ENCODE peak calls at places on chromosome 9, in five cellular contexts. C is PC-3, J is GM23248, O is OCI-LY7, Q is neural progenitor cell. G is an unnamed sample.

GRCh38 chr9:107731115-107731762 is 241.7 kb upstream of the KLF4 start:
- DNase-seq in C (no peak), J (no peak), O (no peak), Q (no peak), G (no peak)

GRCh38 chr9:104993291-104993963 is 65.5 kb upstream of the ABCA1 start:
- DNase-seq in C (no peak), J (peak), O (no peak), Q (peak), G (no peak)

GRCh38 chr9:31740705-31741104 is 643.7 kb upstream of the ACO1 start:
- DNase-seq in C (no peak), J (no peak), O (no peak), Q (no peak), G (no peak)

GRCh38 chr9:33179298-33179697 is 12.2 kb upstream of the B4GALT1 start:
- DNase-seq in C (no peak), J (no peak), O (no peak), Q (no peak), G (peak)

GRCh38 chr9:71937070-71937625 is 25.7 kb downstream of the C9orf85 start:
- DNase-seq in C (no peak), J (no peak), O (no peak), Q (no peak), G (no peak)

GRCh38 chr9:130701059-130702022 is 7.8 kb downstream of the EXOSC2 start:
- DNase-seq in C (peak), J (peak), O (peak), Q (peak), G (peak)

GRCh38 chr9:38316166-38316765 is 76.2 kb upstream of the ALDH1B1 start:
- DNase-seq in C (no peak), J (no peak), O (no peak), Q (no peak), G (no peak)

GRCh38 chr9:5230554-5230953 is 665 bp upstream of the INSL4 start:
- DNase-seq in C (peak), J (no peak), O (no peak), Q (no peak), G (no peak)

GRCh38 chr9:114472765-114473446 is 32.4 kb downstream of the WHRN start:
- DNase-seq in C (no peak), J (no peak), O (no peak), Q (no peak), G (no peak)

GRCh38 chr9:25117791-25118190 is 560.5 kb downstream of the TUSC1 start:
- DNase-seq in C (no peak), J (no peak), O (no peak), Q (peak), G (no peak)

GRCh38 chr9:2723666-2724065 is 6.4 kb downstream of the KCNV2 start:
- DNase-seq in C (no peak), J (no peak), O (no peak), Q (no peak), G (no peak)

GRCh38 chr9:136686794-136687711 is at the start of gene AGPAT2:
- DNase-seq in C (peak), J (peak), O (peak), Q (peak), G (no peak)

GRCh38 chr9:131422241-131422792 is 28.4 kb downstream of the PRRC2B start:
- DNase-seq in C (peak), J (peak), O (no peak), Q (no peak), G (no peak)

GRCh38 chr9:106758911-106759310 is 104.1 kb upstream of the ZNF462 start:
- DNase-seq in C (peak), J (no peak), O (no peak), Q (no peak), G (peak)

GRCh38 chr9:130198501-130199179 is 26.4 kb downstream of the NCS1 start:
- DNase-seq in C (no peak), J (no peak), O (no peak), Q (no peak), G (no peak)

GRCh38 chr9:106755727-106756126 is 107.2 kb upstream of the ZNF462 start:
- DNase-seq in C (no peak), J (no peak), O (no peak), Q (no peak), G (no peak)

GRCh38 chr9:127763918-127764384 is 14.5 kb downstream of the SH2D3C start:
- DNase-seq in C (no peak), J (peak), O (peak), Q (peak), G (no peak)

GRCh38 chr9:111187376-111187775 is 142.6 kb downstream of the OR2K2 start:
- DNase-seq in C (no peak), J (peak), O (no peak), Q (no peak), G (no peak)
- TF ChIP-seq EZH2phosphoT487 in C (no peak), J (no peak), O (no peak), Q (no peak), G (no peak)

DNA sequence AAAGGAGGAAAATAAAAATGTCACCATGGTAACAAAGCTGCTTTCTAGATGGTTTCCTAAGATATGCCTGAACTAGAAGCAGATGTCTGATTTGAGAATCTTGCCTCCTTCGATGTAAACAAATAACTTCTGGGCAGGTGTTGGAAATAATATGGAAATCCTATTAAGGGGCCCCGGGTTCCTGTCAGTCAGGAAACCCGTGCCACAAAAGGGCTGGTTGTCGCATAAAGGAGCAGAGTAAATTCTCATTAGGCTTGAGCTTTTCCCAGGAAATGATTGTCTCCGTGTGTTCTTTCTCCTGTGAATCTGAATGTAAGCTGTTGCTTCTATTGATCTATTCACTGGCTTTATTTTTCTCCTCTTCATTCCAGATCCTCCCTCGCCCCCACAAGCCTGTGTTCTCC is 90.8 kb downstream of the TLE4 start:
- DNase-seq in C (no peak), J (peak), O (no peak), Q (peak), G (no peak)
- TF ChIP-seq EZH2phosphoT487 in C (no peak), J (no peak), O (no peak), Q (peak), G (no peak)

DNA sequence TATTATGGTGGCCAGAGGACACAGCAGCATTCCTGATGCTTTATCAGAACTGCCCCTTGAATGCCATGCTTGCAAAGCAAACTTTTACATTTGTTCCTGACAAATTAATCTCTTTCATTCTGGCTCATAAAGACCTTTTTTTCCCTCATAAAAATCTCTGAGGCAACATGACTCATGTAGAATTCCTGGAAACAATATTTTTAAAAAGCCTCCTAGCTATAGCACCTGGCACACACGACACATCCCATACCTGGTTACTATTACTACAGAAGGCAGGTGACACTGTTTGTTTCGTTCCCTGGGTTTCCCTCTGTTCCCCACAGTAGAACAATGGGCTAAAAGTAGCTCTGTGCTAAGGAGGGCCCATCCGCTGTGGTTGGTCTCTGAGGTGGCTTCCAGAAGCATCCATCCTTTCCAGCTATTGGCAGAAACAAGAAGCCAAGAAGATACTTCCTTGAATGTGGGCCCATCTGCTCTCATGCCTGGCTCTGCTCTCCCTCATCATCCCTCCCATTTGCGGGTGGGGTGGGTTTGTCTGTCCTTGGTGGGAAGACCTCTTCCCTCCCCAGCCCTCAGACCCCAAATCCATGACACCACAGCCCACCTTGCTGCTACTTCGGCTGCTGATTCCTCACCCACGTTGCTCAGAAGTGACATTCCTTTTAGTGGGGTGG is 59.1 kb downstream of the GALNT12 start:
- DNase-seq in C (peak), J (peak), O (no peak), Q (no peak), G (no peak)
- TF ChIP-seq EZH2phosphoT487 in C (no peak), J (no peak), O (no peak), Q (no peak), G (no peak)

DNA sequence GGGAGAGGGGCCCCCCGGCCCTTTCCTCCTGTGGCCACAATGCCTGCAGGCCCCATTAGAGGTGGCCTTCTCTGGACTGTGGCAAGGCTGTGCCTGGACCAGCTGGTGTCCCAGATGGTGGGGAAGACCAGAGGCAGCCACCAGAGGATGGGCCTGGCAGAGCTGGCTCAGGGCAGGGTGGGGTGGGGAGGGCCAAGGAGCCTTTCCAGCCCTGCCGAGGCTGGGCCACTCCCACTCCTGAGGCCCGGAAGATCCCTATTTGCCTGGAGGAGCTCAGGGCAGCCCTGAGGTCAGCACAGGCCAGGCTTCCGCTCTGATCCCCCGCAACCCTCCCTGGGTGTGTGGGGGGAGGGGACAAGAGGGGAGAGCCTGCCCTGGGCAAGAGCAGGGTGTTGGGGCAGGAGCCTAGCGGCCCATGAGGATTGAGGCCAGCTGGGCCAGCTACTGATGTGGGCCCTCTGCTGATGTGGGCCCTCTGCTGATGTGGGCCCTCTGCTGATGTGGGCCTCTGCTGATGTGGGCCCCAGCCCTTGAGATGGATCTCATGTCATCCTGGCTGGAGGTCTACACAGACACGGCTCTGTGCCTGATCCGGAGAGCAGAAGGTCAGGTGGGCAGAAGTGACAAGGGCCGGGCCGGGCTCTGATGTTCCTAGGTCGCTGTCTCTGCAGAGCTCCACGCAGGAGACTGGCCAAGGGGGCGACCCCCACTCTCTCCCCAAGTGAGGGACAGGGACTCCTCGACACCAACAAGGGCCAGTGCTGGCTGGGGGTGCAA is 6.0 kb downstream of the MRPS2 start:
- DNase-seq in C (no peak), J (no peak), O (no peak), Q (peak), G (no peak)
- TF ChIP-seq EZH2phosphoT487 in C (no peak), J (no peak), O (no peak), Q (no peak), G (no peak)

G was measured in MM.1S.